ENCODE peak calls at places on chromosomes 7 and 10, in five cellular contexts. E, G, V, O and T are unnamed samples.
A peak's percentile ranks its signal among the peaks of the same experiment; 100 is the strongest.

GRCh38 chr7:25929448-25929847 is 222.6 kb upstream of the NFE2L3 start:
- DNase-seq in E (no peak), G (no peak), V (no peak), O (no peak), T (no peak)

GRCh38 chr10:89217057-89217990 is 10.2 kb upstream of the CH25H start:
- DNase-seq in E (peak; percentile 46), G (peak; percentile 71), V (peak; percentile 68), O (no peak), T (no peak)

GRCh38 chr7:153297141-153297540 is 537.6 kb downstream of the ACTR3B start:
- DNase-seq in E (no peak), G (no peak), V (no peak), O (no peak), T (no peak)

GRCh38 chr10:23174075-23174973 is 17.8 kb upstream of the PTF1A start:
- DNase-seq in E (no peak), G (peak; percentile 78), V (no peak), O (no peak), T (peak; percentile 50)

GRCh38 chr10:122915700-122916099 is 5.3 kb downstream of the FAM24A start:
- DNase-seq in E (no peak), G (no peak), V (no peak), O (no peak), T (no peak)

GRCh38 chr10:3427846-3428442 is 255.4 kb upstream of the PITRM1 start:
- DNase-seq in E (no peak), G (no peak), V (no peak), O (peak; percentile 47), T (no peak)

GRCh38 chr10:33155720-33156638 is 178.5 kb downstream of the NRP1 start:
- DNase-seq in E (no peak), G (peak; percentile 26), V (peak; percentile 69), O (no peak), T (no peak)

GRCh38 chr7:127536426-127537152 is 48.8 kb downstream of the GCC1 start:
- DNase-seq in E (no peak), G (no peak), V (no peak), O (no peak), T (no peak)

GRCh38 chr7:158431941-158432347 is 155.7 kb downstream of the PTPRN2 start:
- DNase-seq in E (no peak), G (peak; percentile 30), V (peak; percentile 99), O (no peak), T (no peak)

GRCh38 chr10:63554666-63555065 is 33.5 kb downstream of the REEP3 start:
- DNase-seq in E (peak; percentile 37), G (no peak), V (peak; percentile 93), O (peak; percentile 20), T (no peak)

GRCh38 chr10:110165239-110165638 is 42.2 kb upstream of the MXI1 start:
- DNase-seq in E (no peak), G (no peak), V (no peak), O (no peak), T (no peak)

GRCh38 chr10:31947144-31947926 is 18.7 kb upstream of the ARHGAP12 start:
- DNase-seq in E (no peak), G (peak; percentile 43), V (peak; percentile 72), O (no peak), T (no peak)

GRCh38 chr10:128537888-128538287 is 411.7 kb upstream of the MKI67 start:
- DNase-seq in E (no peak), G (no peak), V (no peak), O (no peak), T (no peak)

GRCh38 chr7:130099331-130099730 is 29.0 kb downstream of the KLHDC10 start:
- DNase-seq in E (no peak), G (no peak), V (no peak), O (no peak), T (no peak)

GRCh38 chr7:12518920-12519681 is 51.4 kb upstream of the SCIN start:
- DNase-seq in E (no peak), G (no peak), V (no peak), O (no peak), T (no peak)

GRCh38 chr7:23396222-23396621 is 74.1 kb downstream of the IGF2BP3 start:
- DNase-seq in E (no peak), G (no peak), V (peak; percentile 81), O (no peak), T (no peak)

GRCh38 chr7:72265505-72265904 is 146.6 kb downstream of the CALN1 start:
- DNase-seq in E (no peak), G (no peak), V (no peak), O (no peak), T (no peak)

GRCh38 chr7:110600983-110601382 is 489.9 kb upstream of the LRRN3 start:
- DNase-seq in E (no peak), G (no peak), V (no peak), O (no peak), T (no peak)

GRCh38 chr10:78751716-78752115 is 317.1 kb upstream of the ZMIZ1 start:
- DNase-seq in E (no peak), G (no peak), V (no peak), O (no peak), T (no peak)

GRCh38 chr7:93921607-93922446 is at the start of gene GNG11:
- DNase-seq in E (no peak), G (peak; percentile 72), V (peak; percentile 61), O (peak; percentile 84), T (peak; percentile 76)

GRCh38 chr7:76066716-76067503 is 19.0 kb downstream of the MDH2 start:
- DNase-seq in E (no peak), G (no peak), V (no peak), O (no peak), T (no peak)

GRCh38 chr7:12028508-12028907 is 182.6 kb upstream of the TMEM106B start:
- DNase-seq in E (no peak), G (no peak), V (peak; percentile 53), O (no peak), T (no peak)

GRCh38 chr10:90314718-90315117 is 543.1 kb downstream of the HTR7 start:
- DNase-seq in E (no peak), G (no peak), V (no peak), O (no peak), T (no peak)

GRCh38 chr10:90308223-90308622 is 549.6 kb downstream of the HTR7 start:
- DNase-seq in E (no peak), G (no peak), V (peak; percentile 56), O (no peak), T (no peak)

GRCh38 chr10:90317172-90317571 is 540.7 kb downstream of the HTR7 start:
- DNase-seq in E (no peak), G (no peak), V (no peak), O (no peak), T (peak; percentile 3)

GRCh38 chr10:90318659-90319058 is 539.2 kb downstream of the HTR7 start:
- DNase-seq in E (no peak), G (no peak), V (no peak), O (no peak), T (no peak)

DNA sequence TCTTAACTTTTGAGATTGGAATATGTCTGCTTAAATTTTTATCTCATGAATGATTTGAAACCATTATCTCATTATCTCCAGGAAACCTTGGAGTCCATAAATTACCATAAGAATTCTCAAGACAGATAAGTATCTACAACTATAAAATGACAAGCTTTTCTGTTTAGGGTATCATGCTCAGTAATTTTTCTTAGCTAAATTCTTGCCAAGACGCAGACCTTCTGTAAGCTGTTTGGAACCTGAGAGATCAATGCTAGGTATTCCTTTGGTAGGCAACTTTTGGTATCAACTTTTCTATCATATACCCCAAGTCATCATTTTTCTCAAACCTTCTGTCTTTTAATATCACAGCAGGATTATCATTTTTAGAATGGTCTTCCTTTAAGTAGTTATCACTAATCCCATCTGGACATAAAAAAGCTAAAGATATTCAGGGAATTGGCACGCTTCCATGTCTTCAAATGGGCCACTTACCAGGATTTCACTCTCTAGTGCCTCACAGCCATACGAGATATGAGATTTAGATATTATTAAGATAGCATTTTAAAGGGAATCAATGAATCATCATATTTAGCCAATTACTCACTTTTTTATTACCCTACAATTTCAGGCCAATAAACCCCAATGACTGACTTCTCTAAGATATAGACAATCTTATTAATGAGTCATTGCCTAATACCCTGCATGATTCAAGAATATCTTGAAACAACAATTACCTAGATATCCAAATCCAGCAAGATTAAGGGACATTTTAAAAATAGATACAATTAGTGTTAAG is 544.1 kb downstream of the HTR7 start:
- DNase-seq in E (no peak), G (no peak), V (peak; percentile 53), O (no peak), T (no peak)
- H3K27ac ChIP-seq in E (no peak overlapping the region), G (no peak overlapping the region), V (no peak overlapping the region), O (no peak overlapping the region), T (no peak overlapping the region)

GRCh38 chr7:134067164-134067563 is 60.0 kb upstream of the LRGUK start:
- DNase-seq in E (no peak), G (no peak), V (no peak), O (no peak), T (no peak)

GRCh38 chr7:134062460-134062859 is 64.7 kb upstream of the LRGUK start:
- DNase-seq in E (no peak), G (no peak), V (no peak), O (no peak), T (no peak)

GRCh38 chr7:134069187-134069586 is 58.0 kb upstream of the LRGUK start:
- DNase-seq in E (no peak), G (no peak), V (no peak), O (no peak), T (no peak)

GRCh38 chr7:134068670-134069069 is 58.5 kb upstream of the LRGUK start:
- DNase-seq in E (no peak), G (no peak), V (no peak), O (no peak), T (no peak)

GRCh38 chr7:134065415-134065814 is 61.7 kb upstream of the LRGUK start:
- DNase-seq in E (no peak), G (no peak), V (no peak), O (no peak), T (no peak)
- H3K27ac ChIP-seq in E (no peak overlapping the region), G (no peak overlapping the region), V (no peak overlapping the region), O (no peak overlapping the region), T (no peak overlapping the region)

DNA sequence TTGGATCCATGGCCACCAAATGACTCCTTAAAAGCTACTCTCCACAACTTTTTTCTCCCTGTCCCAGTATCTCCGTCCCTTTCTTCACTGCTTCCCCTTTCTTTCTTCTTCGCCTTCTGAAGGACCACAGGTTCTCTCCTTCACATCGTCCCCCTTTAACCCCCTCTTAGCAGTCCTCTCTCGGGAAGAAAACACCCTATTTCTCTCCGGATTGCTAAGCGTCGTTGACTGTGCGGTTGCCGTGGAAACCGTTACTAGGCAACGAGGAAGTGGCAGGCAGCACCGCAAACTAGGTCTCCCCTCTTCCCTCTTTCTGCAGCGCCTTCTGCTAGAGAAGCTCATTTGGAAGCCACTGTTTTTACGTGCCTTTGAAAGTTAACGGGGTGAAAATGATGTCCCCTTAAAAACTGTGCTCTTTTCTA is at the start of gene ENKUR:
- DNase-seq in E (peak; percentile 92), G (peak; percentile 98), V (peak; percentile 93), O (peak; percentile 88), T (peak; percentile 90)
- H3K27ac ChIP-seq in E (peak within 1 kb of the TSS; percentile 91), G (peak within 1 kb of the TSS; percentile 95), V (peak within 1 kb of the TSS; percentile 88), O (peak within 1 kb of the TSS; percentile 91), T (peak within 1 kb of the TSS; percentile 91)

DNA sequence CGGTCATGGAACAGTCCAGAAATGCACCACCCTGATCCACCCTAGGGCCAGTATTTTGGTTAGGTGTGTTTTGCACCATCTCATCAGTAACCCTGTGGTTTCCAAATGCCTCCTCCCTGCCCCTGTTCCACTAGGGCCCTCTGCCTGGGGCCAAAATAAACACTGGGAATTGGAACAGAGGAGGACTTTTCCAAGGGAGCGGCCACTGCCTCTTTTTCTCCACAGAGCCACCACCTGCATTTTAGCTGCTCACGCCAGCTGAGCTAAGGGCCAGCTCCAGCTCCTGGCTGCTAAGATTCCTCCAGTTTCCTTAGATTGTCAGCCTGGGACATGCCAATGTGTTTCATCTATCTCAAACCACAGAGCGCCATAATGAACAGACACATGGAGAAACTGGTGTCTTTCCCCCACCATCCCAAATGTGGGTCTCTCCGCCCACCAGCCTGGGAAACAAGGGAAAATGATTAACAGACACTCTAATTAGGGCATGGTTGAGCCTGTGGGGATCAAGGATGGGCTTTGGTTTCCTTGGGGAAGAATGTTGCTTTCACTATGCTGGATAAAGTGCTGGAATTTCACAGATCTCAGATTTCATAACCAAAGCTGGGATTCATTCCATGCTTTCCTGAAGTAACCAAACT is 52.2 kb downstream of the ASB13 start:
- DNase-seq in E (no peak), G (no peak), V (no peak), O (no peak), T (no peak)
- H3K27ac ChIP-seq in E (no peak overlapping the region), G (no peak overlapping the region), V (no peak overlapping the region), O (no peak overlapping the region), T (no peak overlapping the region)